ENCODE peak calls at places on chromosomes 7 and 10, in six cellular contexts. V is GM12878, X is HCT116, Z is HepG2, N is H1, W is K562. G is an unnamed sample.
A peak's percentile ranks its signal among the peaks of the same experiment; 100 is the strongest.

GRCh38 chr10:13685885-13686284 is 99.1 kb downstream of the PRPF18 start:
- DNase-seq in V (no peak), X (no peak), Z (no peak), N (no peak), W (no peak), G (no peak)

GRCh38 chr10:109277456-109277855 is 645.9 kb downstream of the XPNPEP1 start:
- DNase-seq in V (no peak), X (no peak), Z (no peak), N (no peak), W (no peak), G (no peak)

GRCh38 chr7:44867073-44867990 is 18.0 kb downstream of the PURB start:
- DNase-seq in V (no peak), X (peak; percentile 19), Z (peak; percentile 32), N (no peak), W (peak; percentile 70), G (no peak)

GRCh38 chr10:33365871-33366411 is 31.5 kb upstream of the NRP1 start:
- DNase-seq in V (no peak), X (peak; percentile 55), Z (no peak), N (no peak), W (no peak), G (no peak)

GRCh38 chr10:114550756-114551290 is 107.3 kb downstream of the ABLIM1 start:
- DNase-seq in V (no peak), X (peak; percentile 32), Z (peak; percentile 30), N (no peak), W (peak; percentile 5), G (no peak)

GRCh38 chr10:16952610-16953009 is 135.4 kb upstream of the RSU1 start:
- DNase-seq in V (no peak), X (no peak), Z (no peak), N (no peak), W (peak; percentile 69), G (no peak)

GRCh38 chr10:99461230-99461629 is 30.8 kb upstream of the GOT1 start:
- DNase-seq in V (no peak), X (no peak), Z (no peak), N (no peak), W (no peak), G (no peak)

GRCh38 chr10:33336606-33337334 is 2.3 kb upstream of the NRP1 start:
- DNase-seq in V (no peak), X (no peak), Z (no peak), N (peak; percentile 81), W (no peak), G (no peak)

GRCh38 chr7:37585064-37585463 is 98.5 kb upstream of the GPR141 start:
- DNase-seq in V (no peak), X (no peak), Z (no peak), N (no peak), W (no peak), G (no peak)

GRCh38 chr7:90857595-90857994 is 261.5 kb downstream of the CDK14 start:
- DNase-seq in V (no peak), X (no peak), Z (no peak), N (no peak), W (no peak), G (no peak)

GRCh38 chr7:32206987-32207386 is 136.8 kb upstream of the PDE1C start:
- DNase-seq in V (no peak), X (no peak), Z (peak; percentile 16), N (peak; percentile 73), W (peak; percentile 40), G (no peak)

GRCh38 chr10:128884061-128884425 is 583.0 kb upstream of the MGMT start:
- DNase-seq in V (no peak), X (no peak), Z (no peak), N (peak; percentile 10), W (no peak), G (no peak)

GRCh38 chr7:3688061-3688460 is 387.0 kb downstream of the SDK1 start:
- DNase-seq in V (no peak), X (no peak), Z (no peak), N (no peak), W (no peak), G (no peak)

GRCh38 chr10:17005621-17006566 is 123.7 kb downstream of the CUBN start:
- DNase-seq in V (no peak), X (no peak), Z (no peak), N (peak; percentile 4), W (no peak), G (no peak)

GRCh38 chr7:8724080-8724718 is 290.8 kb downstream of the NXPH1 start:
- DNase-seq in V (no peak), X (no peak), Z (peak; percentile 37), N (peak; percentile 72), W (peak; percentile 74), G (peak; percentile 68)

GRCh38 chr10:129514568-129515451 is 47.8 kb downstream of the MGMT start:
- DNase-seq in V (no peak), X (no peak), Z (no peak), N (peak; percentile 13), W (no peak), G (no peak)

GRCh38 chr7:155122831-155123230 is 52.7 kb downstream of the HTR5A start:
- DNase-seq in V (no peak), X (no peak), Z (no peak), N (no peak), W (no peak), G (peak; percentile 95)

GRCh38 chr10:4498763-4499251 is 327.2 kb upstream of the AKR1E2 start:
- DNase-seq in V (no peak), X (no peak), Z (no peak), N (no peak), W (no peak), G (no peak)

GRCh38 chr7:100130608-100131453 is 4.1 kb downstream of the MBLAC1 start:
- DNase-seq in V (no peak), X (no peak), Z (peak; percentile 54), N (peak; percentile 99), W (peak; percentile 90), G (no peak)
- H3K4me3 ChIP-seq in V (no peak overlapping the region), X (peak overlapping the region; percentile 22), Z (no peak overlapping the region), N (peak overlapping the region; percentile 43), W (no peak overlapping the region), G (no peak overlapping the region)

GRCh38 chr7:127251458-127252379 is 1.0 kb downstream of the GRM8 start:
- DNase-seq in V (no peak), X (no peak), Z (no peak), N (peak; percentile 65), W (no peak), G (no peak)
- TF ChIP-seq ZNF274 in V (no peak), X (no peak), Z (no peak), N (no peak), W (no peak), G (no peak)

GRCh38 chr10:113316506-113316905 is 236.3 kb upstream of the HABP2 start:
- DNase-seq in V (no peak), X (no peak), Z (no peak), N (no peak), W (no peak), G (no peak)
- H3K4me3 ChIP-seq in V (no peak overlapping the region), X (no peak overlapping the region), Z (no peak overlapping the region), N (no peak overlapping the region), W (no peak overlapping the region), G (no peak overlapping the region)

DNA sequence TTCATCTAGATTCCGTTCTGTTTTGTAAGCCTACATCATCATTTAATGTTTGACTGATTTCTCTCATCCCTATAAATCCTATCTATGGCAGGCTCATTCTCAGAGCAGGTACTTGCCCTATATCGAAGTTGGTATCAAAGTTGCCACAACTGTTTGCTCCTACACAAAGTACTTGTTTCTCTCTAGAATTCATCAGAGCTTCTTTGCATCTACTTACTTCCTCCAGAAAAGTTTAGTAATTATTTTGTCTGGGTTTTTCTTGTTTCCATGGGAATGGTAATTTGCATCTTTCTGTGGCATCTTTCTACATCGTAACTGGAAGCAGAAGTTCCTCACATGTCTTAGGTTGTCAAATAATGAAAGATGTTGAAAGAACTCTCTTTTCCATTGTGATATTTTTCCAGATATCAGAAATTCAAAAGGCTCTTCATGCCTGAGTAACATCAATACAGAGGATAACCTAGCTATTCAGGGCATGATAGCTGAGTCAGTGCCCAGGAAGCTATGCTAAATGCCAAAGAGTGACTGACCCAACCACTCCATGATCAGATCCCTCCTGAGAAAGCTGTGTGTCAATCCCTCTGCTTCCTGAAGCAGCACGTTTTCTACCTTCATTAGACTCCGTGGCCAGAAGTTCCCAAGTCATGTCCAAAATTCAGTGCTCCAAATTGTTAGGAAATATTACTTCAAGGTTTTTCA is 216.3 kb downstream of the VTI1A start:
- DNase-seq in V (no peak), X (peak; percentile 75), Z (peak; percentile 10), N (no peak), W (no peak), G (no peak)
- TF ChIP-seq ZNF274 in V (no peak), X (no peak), Z (no peak), N (no peak), W (no peak), G (no peak)

GRCh38 chr10:98346847-98347246 is 68.1 kb downstream of the PYROXD2 start:
- DNase-seq in V (no peak), X (no peak), Z (no peak), N (no peak), W (no peak), G (no peak)

GRCh38 chr10:98344589-98345038 is 70.4 kb downstream of the PYROXD2 start:
- DNase-seq in V (no peak), X (no peak), Z (no peak), N (no peak), W (no peak), G (no peak)

GRCh38 chr10:98353105-98353504 is 61.9 kb downstream of the PYROXD2 start:
- DNase-seq in V (no peak), X (no peak), Z (no peak), N (no peak), W (no peak), G (no peak)

GRCh38 chr10:98351831-98352402 is 63.1 kb downstream of the PYROXD2 start:
- DNase-seq in V (no peak), X (no peak), Z (no peak), N (no peak), W (no peak), G (no peak)

DNA sequence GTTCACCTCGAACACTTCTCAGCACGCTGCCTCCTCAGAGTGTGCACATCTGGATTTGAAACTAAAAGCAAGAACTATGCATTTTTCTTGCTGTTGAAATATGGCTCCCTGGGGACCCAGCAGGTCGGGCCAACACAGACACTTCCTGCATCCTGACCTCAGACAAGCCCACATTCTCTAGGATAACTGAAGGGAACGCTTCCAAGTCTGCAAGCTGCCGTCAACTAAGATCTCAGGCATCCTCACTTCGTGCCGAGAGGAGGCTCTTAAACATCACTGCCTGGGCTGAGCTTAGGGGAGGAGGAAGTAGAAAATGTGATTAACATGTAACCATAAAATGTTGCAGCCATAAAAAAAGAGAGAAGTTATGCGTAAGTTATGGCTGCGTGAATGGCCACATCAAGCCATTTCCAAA is 65.5 kb downstream of the PYROXD2 start:
- DNase-seq in V (no peak), X (no peak), Z (no peak), N (no peak), W (no peak), G (no peak)
- H3K4me3 ChIP-seq in V (no peak overlapping the region), X (no peak overlapping the region), Z (no peak overlapping the region), N (no peak overlapping the region), W (no peak overlapping the region), G (no peak overlapping the region)

DNA sequence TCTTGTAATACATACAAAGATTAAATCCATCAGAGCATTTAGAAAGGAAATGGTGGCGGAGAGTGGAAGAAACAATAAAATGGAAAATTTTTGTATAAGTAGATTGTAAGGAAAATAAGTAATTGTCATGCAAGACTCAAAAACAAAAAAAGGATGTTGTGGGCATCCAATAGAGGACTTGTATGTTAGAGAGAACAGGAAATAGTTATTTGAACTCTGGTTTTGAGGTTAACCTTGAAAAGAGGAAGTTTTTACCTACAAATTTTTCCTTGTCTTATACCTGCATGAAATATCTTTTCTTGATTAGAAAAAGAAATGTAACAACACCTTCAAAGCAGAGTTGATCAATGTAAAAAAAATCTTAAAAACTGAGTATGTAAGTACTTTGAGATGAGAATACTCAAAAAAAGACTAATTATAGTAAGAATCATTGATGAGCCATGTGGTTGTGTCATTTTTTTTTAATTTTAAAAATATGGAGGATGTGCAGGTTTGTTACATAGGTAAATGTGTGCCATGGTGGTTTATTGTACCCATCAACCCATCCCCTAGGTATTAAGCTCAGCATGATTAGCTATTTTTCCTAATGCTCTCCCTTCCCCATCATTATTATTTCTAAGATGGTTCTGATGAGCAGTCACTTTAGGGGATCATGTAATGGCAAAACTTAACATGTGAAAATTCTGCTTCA is 11.9 kb downstream of the TMEM106B start:
- DNase-seq in V (no peak), X (no peak), Z (no peak), N (no peak), W (no peak), G (no peak)
- TF ChIP-seq ZNF274 in V (no peak), X (no peak), Z (no peak), N (no peak), W (no peak), G (no peak)

G was measured in NT2/D1.